ENCODE peak calls at places on chromosomes 6 and 20, in four cellular contexts. J is HEK293T; T is stimulated activated CD8-positive, alpha-beta memory T cell treated with anti-CD3 and anti-CD28 coated beads, Interleukin-4, amount 100 ng/mL, for 24 hours; G is fibroblast of mammary gland. P is an unnamed sample.

GRCh38 chr6:33885121-33886057 is 81.6 kb upstream of the MLN start:
- DNase-seq in J (no peak), T (no peak), G (peak; percentile 81), P (peak; percentile 68)

GRCh38 chr6:5999688-6000608 is 6.8 kb downstream of the NRN1 start:
- DNase-seq in J (no peak), T (no peak), G (no peak), P (no peak)

GRCh38 chr6:16904957-16905356 is 143.7 kb upstream of the ATXN1 start:
- DNase-seq in J (no peak), T (no peak), G (no peak), P (no peak)

GRCh38 chr20:990293-990959 is 11.7 kb downstream of the RSPO4 start:
- DNase-seq in J (no peak), T (no peak), G (no peak), P (no peak)

GRCh38 chr6:15077964-15078363 is 167.9 kb upstream of the JARID2 start:
- DNase-seq in J (no peak), T (no peak), G (no peak), P (no peak)

GRCh38 chr6:40819182-40819834 is 219.7 kb downstream of the UNC5CL start:
- DNase-seq in J (no peak), T (no peak), G (no peak), P (no peak)

GRCh38 chr6:165571721-165572132 is 91.3 kb downstream of the PDE10A start:
- DNase-seq in J (no peak), T (no peak), G (no peak), P (peak; percentile 80)

GRCh38 chr6:133289733-133290306 is 48.7 kb downstream of the EYA4 start:
- DNase-seq in J (no peak), T (no peak), G (no peak), P (no peak)

GRCh38 chr6:5457983-5458683 is 196.8 kb downstream of the FARS2 start:
- DNase-seq in J (no peak), T (no peak), G (no peak), P (no peak)

GRCh38 chr6:27119329-27119728 is 128.2 kb upstream of the PRSS16 start:
- DNase-seq in J (no peak), T (no peak), G (no peak), P (no peak)

GRCh38 chr6:49509342-49509741 is 9.6 kb downstream of the GLYATL3 start:
- DNase-seq in J (no peak), T (no peak), G (no peak), P (no peak)

GRCh38 chr6:34308483-34308882 is 59.7 kb upstream of the SMIM29 start:
- DNase-seq in J (no peak), T (no peak), G (no peak), P (no peak)

GRCh38 chr6:5151955-5152401 is 66.8 kb downstream of the PPP1R3G start:
- DNase-seq in J (no peak), T (no peak), G (peak; percentile 91), P (peak; percentile 87)

GRCh38 chr6:98839788-98840361 is 5.5 kb downstream of the POU3F2 start:
- DNase-seq in J (no peak), T (no peak), G (peak; percentile 33), P (peak; percentile 15)

GRCh38 chr6:44100088-44100550 is 27.1 kb downstream of the MRPL14 start:
- DNase-seq in J (peak; percentile 44), T (no peak), G (peak; percentile 31), P (peak; percentile 52)

GRCh38 chr6:396126-396520 is 4.6 kb downstream of the IRF4 start:
- DNase-seq in J (no peak), T (no peak), G (no peak), P (no peak)

GRCh38 chr6:63663147-63663877 is 27.7 kb downstream of the PHF3 start:
- DNase-seq in J (no peak), T (no peak), G (peak; percentile 84), P (peak; percentile 81)

GRCh38 chr20:23582293-23582692 is 14.0 kb upstream of the CST9L start:
- DNase-seq in J (no peak), T (no peak), G (no peak), P (no peak)

GRCh38 chr6:70738028-70738427 is 70.3 kb downstream of the SMAP1 start:
- DNase-seq in J (no peak), T (no peak), G (no peak), P (peak; percentile 13)

GRCh38 chr20:62953167-62953838 is 794 bp downstream of the SLC17A9 start:
- DNase-seq in J (no peak), T (no peak), G (no peak), P (no peak)

GRCh38 chr6:18342223-18342622 is 44.9 kb upstream of the RNF144B start:
- DNase-seq in J (no peak), T (no peak), G (no peak), P (no peak)

GRCh38 chr20:40688129-40689099 is 622 bp downstream of the MAFB start:
- DNase-seq in J (peak; percentile 14), T (no peak), G (peak; percentile 20), P (no peak)

GRCh38 chr6:157715766-157716171 is 107.3 kb upstream of the SNX9 start:
- DNase-seq in J (no peak), T (no peak), G (peak; percentile 98), P (peak; percentile 98)

GRCh38 chr20:46572181-46572580 is 21.7 kb upstream of the OCSTAMP start:
- DNase-seq in J (no peak), T (no peak), G (no peak), P (no peak)

GRCh38 chr20:17856024-17856564 is 112.5 kb downstream of the SNX5 start:
- DNase-seq in J (no peak), T (no peak), G (no peak), P (no peak)

GRCh38 chr20:16243470-16243869 is 329.8 kb downstream of the KIF16B start:
- DNase-seq in J (no peak), T (no peak), G (no peak), P (no peak)

GRCh38 chr20:59670786-59671492 is 66.6 kb downstream of the PHACTR3 start:
- DNase-seq in J (no peak), T (no peak), G (no peak), P (no peak)

GRCh38 chr6:168581236-168581635 is 140.3 kb downstream of the SMOC2 start:
- DNase-seq in J (no peak), T (no peak), G (no peak), P (no peak)

GRCh38 chr6:156687875-156688549 is 89.2 kb upstream of the ARID1B start:
- DNase-seq in J (peak; percentile 42), T (no peak), G (peak; percentile 45), P (peak; percentile 51)

GRCh38 chr20:63196756-63197470 is 19.0 kb downstream of the YTHDF1 start:
- DNase-seq in J (no peak), T (no peak), G (no peak), P (no peak)

P was measured in cardiac fibroblast.